ENCODE peak calls at places on chromosomes 7 and 10, in seven cellular contexts. Q, B, H, F, W, N and S are unnamed samples.

GRCh38 chr7:37669818-37670217 is 13.7 kb upstream of the GPR141 start:
- DNase-seq in Q (no peak), B (no peak), H (no peak), F (no peak), W (no peak), N (no peak), S (no peak)

GRCh38 chr10:38025283-38025682 is 14.8 kb downstream of the ZNF33A start:
- DNase-seq in Q (no peak), B (no peak), H (no peak), F (no peak), W (no peak), N (no peak), S (no peak)

GRCh38 chr10:44032216-44032615 is 352.7 kb downstream of the CXCL12 start:
- DNase-seq in Q (no peak), B (no peak), H (no peak), F (no peak), W (no peak), N (no peak), S (peak)

GRCh38 chr10:103852856-103853255 is 2.5 kb downstream of the SH3PXD2A start:
- DNase-seq in Q (no peak), B (no peak), H (no peak), F (no peak), W (no peak), N (no peak), S (no peak)

GRCh38 chr10:73744690-73744994 is 470 bp downstream of the SEC24C start:
- DNase-seq in Q (no peak), B (peak), H (peak), F (peak), W (peak), N (peak), S (no peak)

GRCh38 chr7:107660381-107661080 is at the start of gene SLC26A4:
- DNase-seq in Q (no peak), B (no peak), H (peak), F (peak), W (no peak), N (peak), S (no peak)

GRCh38 chr7:100901921-100902332 is 6.2 kb upstream of the ACHE start:
- DNase-seq in Q (no peak), B (no peak), H (no peak), F (peak), W (no peak), N (no peak), S (no peak)

GRCh38 chr10:124259139-124259825 is 159.4 kb downstream of the OAT start:
- DNase-seq in Q (no peak), B (no peak), H (no peak), F (no peak), W (no peak), N (no peak), S (no peak)

GRCh38 chr7:32501522-32501921 is 6.2 kb downstream of the AVL9 start:
- DNase-seq in Q (no peak), B (no peak), H (no peak), F (peak), W (no peak), N (no peak), S (no peak)

GRCh38 chr10:102231357-102232318 is 5.5 kb downstream of the ELOVL3 start:
- DNase-seq in Q (peak), B (peak), H (peak), F (peak), W (no peak), N (peak), S (no peak)

GRCh38 chr10:69847883-69848282 is 46.2 kb downstream of the COL13A1 start:
- DNase-seq in Q (no peak), B (no peak), H (no peak), F (no peak), W (no peak), N (no peak), S (no peak)

GRCh38 chr7:26636808-26637207 is 227.6 kb downstream of the SKAP2 start:
- DNase-seq in Q (no peak), B (no peak), H (no peak), F (no peak), W (no peak), N (no peak), S (no peak)

GRCh38 chr10:80410578-80411145 is 2.3 kb downstream of the PRXL2A start:
- DNase-seq in Q (no peak), B (no peak), H (no peak), F (no peak), W (no peak), N (no peak), S (no peak)

GRCh38 chr7:20260219-20260618 is 43.0 kb upstream of the MACC1 start:
- DNase-seq in Q (no peak), B (no peak), H (no peak), F (no peak), W (peak), N (no peak), S (no peak)